ENCODE peak calls at places on chromosome 17, in nine cellular contexts. K is CD8-positive, alpha-beta T cell; E is pancreas; B is GM23338; X is lower lobe of right lung; P is left ventricle myocardium inferior; O is transverse colon; L is breast epithelium; D is gastrocnemius medialis. Z is an unnamed sample. For H3K27me3 and H3K4me1, the result is how much of the 10 kb centered on the place peaks cover.

GRCh38 chr17:60139438-60140285 is 10.1 kb upstream of the CA4 start:
- DNase-seq in B (peak), L (peak), P (peak), K (peak), X (peak), O (peak), E (peak), D (peak), Z (peak)

GRCh38 chr17:81238490-81238814 is 403 bp downstream of the TEPSIN start:
- DNase-seq in X (no peak), K (no peak), B (no peak), E (no peak), L (no peak), D (no peak), O (no peak), P (no peak), Z (no peak)

GRCh38 chr17:77002103-77003045 is 134.2 kb downstream of the MGAT5B start:
- DNase-seq in D (no peak), L (no peak), B (peak), X (no peak), P (no peak), O (no peak), K (no peak), E (no peak), Z (no peak)

GRCh38 chr17:10463402-10463801 is 6.0 kb downstream of the MYH4 start:
- DNase-seq in P (no peak), B (peak), O (no peak), E (no peak), L (no peak), X (no peak), D (no peak), K (no peak), Z (no peak)

GRCh38 chr17:3892095-3892998 is 506 bp downstream of the CAMKK1 start:
- DNase-seq in D (peak), O (peak), E (peak), K (peak), P (peak), X (peak), L (peak), B (peak), Z (peak)

GRCh38 chr17:20988001-20988641 is 54.7 kb downstream of the USP22 start:
- DNase-seq in E (no peak), B (no peak), X (no peak), L (no peak), O (no peak), D (no peak), P (no peak), K (no peak), Z (no peak)

GRCh38 chr17:73643012-73643845 is 1.0 kb downstream of the SDK2 start:
- DNase-seq in O (peak), D (no peak), P (peak), X (no peak), K (no peak), L (no peak), B (peak), E (peak), Z (peak)

GRCh38 chr17:75950850-75951554 is 10.2 kb upstream of the FBF1 start:
- DNase-seq in O (no peak), K (no peak), X (no peak), P (no peak), E (no peak), B (no peak), D (no peak), L (no peak), Z (no peak)

GRCh38 chr17:15262291-15263205 is 2.6 kb downstream of the PMP22 start:
- DNase-seq in P (peak), X (peak), K (no peak), E (peak), B (peak), O (peak), D (peak), L (peak), Z (peak)

GRCh38 chr17:74037320-74037719 is 166.2 kb upstream of the RPL38 start:
- DNase-seq in O (peak), P (no peak), D (no peak), K (no peak), L (no peak), E (no peak), B (peak), X (no peak), Z (no peak)

GRCh38 chr17:31834448-31834847 is 24.6 kb downstream of the COPRS start:
- DNase-seq in P (no peak), L (no peak), K (no peak), E (no peak), D (no peak), O (no peak), X (no peak), B (no peak), Z (no peak)

GRCh38 chr17:57806083-57806830 is 43.6 kb downstream of the MRPS23 start:
- DNase-seq in E (no peak), X (no peak), K (no peak), D (no peak), L (no peak), B (no peak), O (no peak), P (no peak), Z (no peak)

GRCh38 chr17:7290685-7291084 is 3.8 kb downstream of the YBX2 start:
- DNase-seq in X (no peak), D (no peak), O (no peak), P (no peak), K (no peak), B (no peak), E (no peak), L (no peak), Z (no peak)

DNA sequence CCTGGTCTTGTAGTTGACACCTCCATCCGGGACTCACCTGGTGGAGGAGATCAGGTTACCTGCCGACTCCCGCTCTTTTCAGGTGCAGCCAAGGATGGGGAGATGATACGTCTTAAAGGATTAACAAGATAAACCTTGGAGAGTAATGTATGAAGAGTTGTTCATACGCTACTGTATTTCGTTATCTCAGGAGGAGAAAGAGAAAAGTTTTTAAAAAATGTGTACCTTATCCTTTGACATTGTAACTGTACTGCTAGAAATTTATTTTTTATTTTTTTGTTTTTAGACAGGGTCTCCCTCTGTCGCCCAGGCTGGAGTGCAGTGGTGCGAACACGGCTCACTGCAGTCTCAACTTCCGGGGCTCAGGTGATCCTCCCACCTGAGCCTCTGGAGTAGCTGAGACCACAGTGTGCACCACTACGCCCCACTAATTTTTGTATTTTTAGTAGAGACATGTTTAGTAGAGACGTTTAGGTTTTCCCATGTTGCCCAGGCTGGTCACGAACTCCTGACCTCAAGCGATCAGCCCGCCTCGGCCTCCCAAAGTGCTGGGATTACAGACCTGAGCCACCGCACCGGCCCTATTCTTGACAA is 764 bp upstream of the SMURF2 start:
- DNase-seq in K (no peak), L (no peak), B (peak), X (no peak), O (no peak), E (no peak), P (no peak), D (no peak), Z (no peak)
- H3K27ac ChIP-seq in K (peak), L (peak), B (peak), X (peak), O (peak), E (no peak), P (peak), D (peak), Z (no peak)

GRCh38 chr17:5033352-5034015 is 1.7 kb downstream of the SLC52A1 start:
- DNase-seq in X (no peak), L (no peak), P (no peak), E (peak), B (peak), K (no peak), D (no peak), O (no peak), Z (no peak)
- H3K27me3 ChIP-seq in X (under half), L (under half), P (under half), E (under half), B (under half), K (under half), D (under half), O (under half), Z (under half)

GRCh38 chr17:68222586-68222985 is 25.3 kb upstream of the AMZ2 start:
- DNase-seq in K (no peak), D (no peak), P (no peak), L (no peak), X (no peak), O (no peak), E (no peak), B (no peak), Z (no peak)

GRCh38 chr17:68221786-68222185 is 26.1 kb upstream of the AMZ2 start:
- DNase-seq in B (no peak), O (no peak), X (no peak), K (no peak), E (no peak), L (no peak), P (no peak), D (no peak), Z (no peak)
- H3K4me1 ChIP-seq in B (under half), O (under half), X (under half), K (under half), E (under half), L (under half), P (under half), D (under half), Z (under half)

DNA sequence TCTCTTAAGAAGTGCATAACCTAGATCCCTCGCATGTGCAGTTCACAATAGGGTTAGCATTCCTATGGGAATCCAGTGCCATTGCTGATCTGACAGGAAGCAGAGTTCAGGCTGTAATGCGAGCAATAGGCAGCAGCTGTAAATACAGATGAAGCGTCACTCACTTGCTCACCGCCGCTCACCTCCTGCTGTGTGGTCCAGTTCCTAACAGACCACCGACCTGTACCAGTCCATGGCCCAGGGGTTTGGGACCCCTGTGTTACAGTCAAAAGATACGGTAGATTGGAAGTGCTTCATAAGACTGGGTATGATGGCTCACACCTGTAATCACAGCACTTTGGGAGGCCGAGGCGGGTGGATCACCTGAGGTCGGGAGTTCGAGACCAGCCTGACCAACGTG is 2.8 kb downstream of the STAT5A start:
- DNase-seq in D (no peak), O (no peak), P (no peak), B (no peak), X (no peak), K (no peak), E (no peak), L (no peak), Z (peak)
- H3K27ac ChIP-seq in D (no peak), O (no peak), P (peak), B (no peak), X (no peak), K (no peak), E (no peak), L (no peak), Z (no peak)

GRCh38 chr17:22171631-22172030 is 479.3 kb downstream of the KCNJ18 start:
- DNase-seq in O (no peak), X (no peak), K (no peak), B (peak), L (no peak), E (no peak), P (no peak), D (no peak), Z (no peak)
- H3K27me3 ChIP-seq in O (under half), X (under half), K (under half), B (under half), L (under half), E (under half), P (under half), D (under half), Z (under half)